ENCODE peak calls at places on chromosomes 7 and 10, in nine cellular contexts. U is body of pancreas, M is kidney, K is dorsolateral prefrontal cortex, D is RWPE1, Z is AG10803, C is astrocyte of the spinal cord, F is spleen, G is left ventricle myocardium inferior. W is an unnamed sample.

GRCh38 chr7:3063016-3063753 is 19.5 kb upstream of the CARD11 start:
- DNase-seq in U (no peak), M (no peak), K (no peak), D (no peak), Z (no peak), C (no peak), F (peak; percentile 80), G (no peak), W (no peak)

GRCh38 chr10:46293832-46294640 is 7.2 kb downstream of the ANTXRL start:
- DNase-seq in U (no peak), M (no peak), K (no peak), D (no peak), Z (no peak), C (no peak), F (peak; percentile 75), G (no peak), W (no peak)

GRCh38 chr10:76973515-76974289 is 663.9 kb downstream of the KCNMA1 start:
- DNase-seq in U (no peak), M (no peak), K (no peak), D (peak; percentile 38), Z (peak; percentile 86), C (peak; percentile 22), F (no peak), G (no peak), W (no peak)

GRCh38 chr7:141362580-141363435 is 188.4 kb upstream of the AGK start:
- DNase-seq in U (no peak), M (no peak), K (no peak), D (peak; percentile 81), Z (peak; percentile 69), C (peak; percentile 88), F (no peak), G (peak; percentile 18), W (no peak)

GRCh38 chr7:17939111-17939669 is 1.1 kb downstream of the SNX13 start:
- DNase-seq in U (peak; percentile 10), M (no peak), K (no peak), D (peak; percentile 44), Z (peak; percentile 27), C (peak; percentile 47), F (no peak), G (no peak), W (no peak)

GRCh38 chr7:148982596-148983219 is 45.6 kb downstream of the PDIA4 start:
- DNase-seq in U (peak; percentile 23), M (peak; percentile 44), K (peak; percentile 40), D (no peak), Z (peak; percentile 33), C (peak; percentile 47), F (peak; percentile 76), G (no peak), W (no peak)

GRCh38 chr7:103658055-103659010 is 212.3 kb upstream of the SLC26A5 start:
- DNase-seq in U (no peak), M (no peak), K (no peak), D (no peak), Z (no peak), C (no peak), F (no peak), G (no peak), W (no peak)

GRCh38 chr7:113892818-113893217 is 26.0 kb downstream of the PPP1R3A start:
- DNase-seq in U (no peak), M (no peak), K (no peak), D (no peak), Z (no peak), C (no peak), F (no peak), G (no peak), W (no peak)

GRCh38 chr7:151075978-151076426 is 4.6 kb downstream of the FASTK start:
- DNase-seq in U (no peak), M (peak; percentile 73), K (no peak), D (no peak), Z (no peak), C (no peak), F (no peak), G (no peak), W (no peak)

GRCh38 chr7:151075662-151075971 is 5.0 kb downstream of the FASTK start:
- DNase-seq in U (no peak), M (peak; percentile 54), K (no peak), D (no peak), Z (no peak), C (no peak), F (no peak), G (no peak), W (no peak)

GRCh38 chr7:151077705-151078232 is 2.8 kb downstream of the FASTK start:
- DNase-seq in U (no peak), M (peak; percentile 74), K (no peak), D (no peak), Z (no peak), C (no peak), F (peak; percentile 66), G (no peak), W (no peak)

GRCh38 chr7:151078233-151079040 is 2.2 kb downstream of the FASTK start:
- DNase-seq in U (no peak), M (peak; percentile 70), K (no peak), D (no peak), Z (peak; percentile 45), C (no peak), F (peak; percentile 80), G (peak; percentile 20), W (no peak)

GRCh38 chr7:151076863-151077704 is 3.5 kb downstream of the FASTK start:
- DNase-seq in U (no peak), M (peak; percentile 79), K (no peak), D (no peak), Z (no peak), C (no peak), F (peak; percentile 71), G (no peak), W (no peak)
- TF ChIP-seq CTCF in U (peak; percentile 12), M (no peak), K (no peak), D (peak; percentile 15), Z (peak; percentile 39), C (peak; percentile 48), F (no peak), G (peak; percentile 34), W (peak; percentile 44)

GRCh38 chr10:3231951-3232730 is 59.6 kb upstream of the PITRM1 start:
- DNase-seq in U (no peak), M (no peak), K (no peak), D (no peak), Z (peak; percentile 87), C (peak; percentile 80), F (no peak), G (no peak), W (no peak)
- TF ChIP-seq CTCF in U (no peak), M (no peak), K (no peak), D (no peak), Z (peak; percentile 50), C (peak; percentile 44), F (no peak), G (no peak), W (no peak)

GRCh38 chr7:25998499-25998898 is 153.5 kb upstream of the NFE2L3 start:
- DNase-seq in U (peak; percentile 32), M (no peak), K (no peak), D (no peak), Z (no peak), C (no peak), F (no peak), G (no peak), W (no peak)

GRCh38 chr7:25995216-25995615 is 156.8 kb upstream of the NFE2L3 start:
- DNase-seq in U (peak; percentile 67), M (no peak), K (no peak), D (no peak), Z (no peak), C (no peak), F (no peak), G (no peak), W (no peak)

GRCh38 chr7:26001662-26002244 is 150.2 kb upstream of the NFE2L3 start:
- DNase-seq in U (peak; percentile 80), M (no peak), K (no peak), D (no peak), Z (no peak), C (no peak), F (no peak), G (no peak), W (no peak)

GRCh38 chr7:25994433-25994988 is 157.5 kb upstream of the NFE2L3 start:
- DNase-seq in U (no peak), M (no peak), K (no peak), D (no peak), Z (no peak), C (no peak), F (no peak), G (no peak), W (no peak)

DNA sequence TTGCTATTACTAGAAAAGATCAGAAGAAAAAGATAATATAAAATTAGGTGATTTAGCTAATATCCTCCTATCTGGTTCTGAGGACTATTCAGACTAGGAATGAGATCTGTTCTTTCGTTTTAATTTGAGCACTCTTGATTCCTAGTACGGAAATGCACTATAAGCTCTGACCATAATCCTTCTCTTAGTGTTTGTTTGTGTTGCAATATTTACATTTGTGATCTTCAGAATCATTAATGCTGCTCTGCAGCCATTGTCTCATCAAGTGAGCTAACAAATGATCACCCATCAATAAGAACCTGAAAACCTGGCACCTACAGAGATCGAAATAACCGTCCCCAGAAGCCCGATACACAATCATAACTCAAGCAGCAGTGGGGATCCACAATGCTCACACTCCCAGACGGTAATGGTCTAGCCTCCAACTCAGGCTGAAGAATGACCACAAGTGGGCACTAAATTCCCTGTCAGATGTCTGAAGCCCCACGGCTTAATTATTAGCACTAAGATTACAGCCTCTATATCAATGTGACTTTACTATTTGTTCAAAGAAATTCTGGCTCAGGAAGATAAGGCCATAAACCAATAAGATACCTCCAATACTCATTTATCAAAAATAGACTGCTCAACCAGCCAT is 156.0 kb upstream of the NFE2L3 start:
- DNase-seq in U (peak; percentile 77), M (no peak), K (no peak), D (no peak), Z (no peak), C (no peak), F (no peak), G (no peak), W (no peak)
- TF ChIP-seq CTCF in U (peak; percentile 34), M (no peak), K (no peak), D (no peak), Z (no peak), C (no peak), F (no peak), G (no peak), W (no peak)

GRCh38 chr7:158409816-158410330 is 177.8 kb downstream of the PTPRN2 start:
- DNase-seq in U (no peak), M (no peak), K (peak; percentile 20), D (no peak), Z (no peak), C (no peak), F (peak; percentile 50), G (no peak), W (no peak)

GRCh38 chr7:158406364-158406763 is 181.3 kb downstream of the PTPRN2 start:
- DNase-seq in U (no peak), M (no peak), K (no peak), D (no peak), Z (no peak), C (no peak), F (peak; percentile 59), G (no peak), W (no peak)

GRCh38 chr7:158406817-158407216 is 180.8 kb downstream of the PTPRN2 start:
- DNase-seq in U (no peak), M (no peak), K (no peak), D (no peak), Z (no peak), C (no peak), F (peak; percentile 56), G (no peak), W (no peak)

GRCh38 chr7:158409120-158409519 is 178.5 kb downstream of the PTPRN2 start:
- DNase-seq in U (no peak), M (no peak), K (peak; percentile 36), D (no peak), Z (no peak), C (no peak), F (peak; percentile 53), G (no peak), W (no peak)

DNA sequence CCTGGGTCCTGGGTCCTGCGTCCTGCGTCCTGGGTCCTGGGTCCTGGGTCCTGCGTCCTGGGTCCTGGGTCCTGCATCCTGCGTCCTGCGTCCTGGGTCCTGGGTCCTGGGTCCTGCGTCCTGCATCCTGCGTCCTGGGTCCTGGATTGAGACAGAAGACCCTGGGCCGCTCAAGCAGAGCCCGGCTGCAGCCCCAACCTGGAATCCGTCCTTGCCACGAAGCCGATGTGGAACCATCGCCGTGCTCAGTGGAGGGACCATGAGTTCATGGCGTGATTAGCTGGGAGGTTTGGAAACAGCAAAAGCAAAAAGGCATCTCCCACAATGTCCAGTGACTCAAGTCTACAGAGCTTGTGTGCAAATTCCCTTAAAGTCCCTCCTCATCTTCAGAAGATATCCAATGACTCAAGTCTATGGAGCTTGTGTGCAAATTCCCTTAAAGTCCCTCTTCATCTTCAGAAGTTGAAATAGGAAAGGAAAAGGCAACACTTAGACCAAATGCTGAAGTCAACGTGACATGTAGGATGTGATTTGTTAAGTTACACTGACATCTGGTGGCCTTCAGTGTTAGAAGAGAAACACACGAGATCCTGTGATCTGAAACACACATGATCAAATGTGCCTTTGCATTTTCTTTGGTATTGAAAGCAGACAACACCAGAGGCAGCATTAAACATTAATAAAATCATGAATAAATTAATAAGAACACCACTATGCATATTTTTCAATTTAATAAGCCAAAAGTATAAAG is 179.9 kb downstream of the PTPRN2 start:
- DNase-seq in U (no peak), M (no peak), K (no peak), D (peak; percentile 16), Z (peak; percentile 2), C (peak; percentile 34), F (peak; percentile 57), G (no peak), W (no peak)
- TF ChIP-seq CTCF in U (peak; percentile 18), M (peak; percentile 14), K (peak; percentile 64), D (peak; percentile 32), Z (no peak), C (peak; percentile 20), F (no peak), G (peak; percentile 62), W (no peak)